ENCODE peak calls at places on chromosome 13, in six cellular contexts. One of them, this sample, is unnamed.

GRCh38 chr13:25085125-25085742 is 10.7 kb upstream of the PABPC3 start:
- DNase-seq in tibial nerve: no peak
- DNase-seq in fibroblast of the aortic adventitia: peak
- DNase-seq in omental fat pad: no peak
- DNase-seq in bronchial epithelial cell: peak
- DNase-seq in foreskin fibroblast: peak
- DNase-seq in this sample: peak

GRCh38 chr13:101258071-101258470 is 158.2 kb downstream of the NALCN start:
- DNase-seq in tibial nerve: no peak
- DNase-seq in fibroblast of the aortic adventitia: peak
- DNase-seq in omental fat pad: no peak
- DNase-seq in bronchial epithelial cell: peak
- DNase-seq in foreskin fibroblast: peak
- DNase-seq in this sample: peak

GRCh38 chr13:20360041-20360491 is 127.9 kb upstream of the GJB6 start:
- DNase-seq in tibial nerve: no peak
- DNase-seq in fibroblast of the aortic adventitia: peak
- DNase-seq in omental fat pad: no peak
- DNase-seq in bronchial epithelial cell: peak
- DNase-seq in foreskin fibroblast: no peak
- DNase-seq in this sample: peak

GRCh38 chr13:50576156-50576555 is 267.3 kb downstream of the DLEU7 start:
- DNase-seq in tibial nerve: no peak
- DNase-seq in fibroblast of the aortic adventitia: no peak
- DNase-seq in omental fat pad: no peak
- DNase-seq in bronchial epithelial cell: no peak
- DNase-seq in foreskin fibroblast: no peak
- DNase-seq in this sample: no peak

GRCh38 chr13:60433505-60433904 is 36.5 kb downstream of the TDRD3 start:
- DNase-seq in tibial nerve: no peak
- DNase-seq in fibroblast of the aortic adventitia: no peak
- DNase-seq in omental fat pad: no peak
- DNase-seq in bronchial epithelial cell: peak
- DNase-seq in foreskin fibroblast: no peak
- DNase-seq in this sample: no peak

GRCh38 chr13:21668665-21669599 is 1.9 kb upstream of the FGF9 start:
- DNase-seq in tibial nerve: no peak
- DNase-seq in fibroblast of the aortic adventitia: peak
- DNase-seq in omental fat pad: no peak
- DNase-seq in bronchial epithelial cell: no peak
- DNase-seq in foreskin fibroblast: no peak
- DNase-seq in this sample: peak

GRCh38 chr13:32829269-32829668 is 187.0 kb upstream of the KL start:
- DNase-seq in tibial nerve: no peak
- DNase-seq in fibroblast of the aortic adventitia: no peak
- DNase-seq in omental fat pad: no peak
- DNase-seq in bronchial epithelial cell: no peak
- DNase-seq in foreskin fibroblast: no peak
- DNase-seq in this sample: peak

GRCh38 chr13:99298056-99298455 is 9.1 kb downstream of the GPR183 start:
- DNase-seq in tibial nerve: no peak
- DNase-seq in fibroblast of the aortic adventitia: no peak
- DNase-seq in omental fat pad: no peak
- DNase-seq in bronchial epithelial cell: no peak
- DNase-seq in foreskin fibroblast: no peak
- DNase-seq in this sample: no peak

GRCh38 chr13:65990684-65991083 is 1239.5 kb downstream of the PCDH9 start:
- DNase-seq in tibial nerve: no peak
- DNase-seq in fibroblast of the aortic adventitia: no peak
- DNase-seq in omental fat pad: no peak
- DNase-seq in bronchial epithelial cell: peak
- DNase-seq in foreskin fibroblast: no peak
- DNase-seq in this sample: no peak

GRCh38 chr13:76687467-76687866 is 198.7 kb downstream of the KCTD12 start:
- DNase-seq in tibial nerve: no peak
- DNase-seq in fibroblast of the aortic adventitia: no peak
- DNase-seq in omental fat pad: no peak
- DNase-seq in bronchial epithelial cell: no peak
- DNase-seq in foreskin fibroblast: no peak
- DNase-seq in this sample: no peak

GRCh38 chr13:97945792-97946419 is 7.6 kb upstream of the IPO5 start:
- DNase-seq in tibial nerve: no peak
- DNase-seq in fibroblast of the aortic adventitia: no peak
- DNase-seq in omental fat pad: no peak
- DNase-seq in bronchial epithelial cell: peak
- DNase-seq in foreskin fibroblast: peak
- DNase-seq in this sample: peak

GRCh38 chr13:59745395-59745788 is 418.3 kb downstream of the DIAPH3 start:
- DNase-seq in tibial nerve: no peak
- DNase-seq in fibroblast of the aortic adventitia: peak
- DNase-seq in omental fat pad: no peak
- DNase-seq in bronchial epithelial cell: peak
- DNase-seq in foreskin fibroblast: peak
- DNase-seq in this sample: peak

GRCh38 chr13:44249439-44249838 is 124.2 kb upstream of the SERP2 start:
- DNase-seq in tibial nerve: peak
- DNase-seq in fibroblast of the aortic adventitia: peak
- DNase-seq in omental fat pad: no peak
- DNase-seq in bronchial epithelial cell: peak
- DNase-seq in foreskin fibroblast: peak
- DNase-seq in this sample: peak

GRCh38 chr13:76538004-76538403 is 348.2 kb downstream of the KCTD12 start:
- DNase-seq in tibial nerve: no peak
- DNase-seq in fibroblast of the aortic adventitia: no peak
- DNase-seq in omental fat pad: no peak
- DNase-seq in bronchial epithelial cell: no peak
- DNase-seq in foreskin fibroblast: no peak
- DNase-seq in this sample: no peak

GRCh38 chr13:77833331-77833863 is 85.2 kb downstream of the EDNRB start:
- DNase-seq in tibial nerve: no peak
- DNase-seq in fibroblast of the aortic adventitia: peak
- DNase-seq in omental fat pad: no peak
- DNase-seq in bronchial epithelial cell: no peak
- DNase-seq in foreskin fibroblast: no peak
- DNase-seq in this sample: peak

GRCh38 chr13:74129500-74130144 is 4.6 kb downstream of the KLF12 start:
- DNase-seq in tibial nerve: no peak
- DNase-seq in fibroblast of the aortic adventitia: peak
- DNase-seq in omental fat pad: no peak
- DNase-seq in bronchial epithelial cell: no peak
- DNase-seq in foreskin fibroblast: no peak
- DNase-seq in this sample: no peak

GRCh38 chr13:111387026-111387871 is 66.8 kb downstream of the TEX29 start:
- DNase-seq in tibial nerve: no peak
- DNase-seq in fibroblast of the aortic adventitia: no peak
- DNase-seq in omental fat pad: no peak
- DNase-seq in bronchial epithelial cell: no peak
- DNase-seq in foreskin fibroblast: no peak
- DNase-seq in this sample: no peak

GRCh38 chr13:51865838-51866237 is 4.1 kb downstream of the CCDC70 start:
- DNase-seq in tibial nerve: no peak
- DNase-seq in fibroblast of the aortic adventitia: no peak
- DNase-seq in omental fat pad: no peak
- DNase-seq in bronchial epithelial cell: no peak
- DNase-seq in foreskin fibroblast: no peak
- DNase-seq in this sample: no peak
- TF ChIP-seq CTCF in tibial nerve: no peak
- TF ChIP-seq CTCF in fibroblast of the aortic adventitia: no peak
- TF ChIP-seq CTCF in omental fat pad: no peak
- TF ChIP-seq CTCF in bronchial epithelial cell: no peak
- TF ChIP-seq CTCF in foreskin fibroblast: no peak
- TF ChIP-seq CTCF in this sample: no peak

DNA sequence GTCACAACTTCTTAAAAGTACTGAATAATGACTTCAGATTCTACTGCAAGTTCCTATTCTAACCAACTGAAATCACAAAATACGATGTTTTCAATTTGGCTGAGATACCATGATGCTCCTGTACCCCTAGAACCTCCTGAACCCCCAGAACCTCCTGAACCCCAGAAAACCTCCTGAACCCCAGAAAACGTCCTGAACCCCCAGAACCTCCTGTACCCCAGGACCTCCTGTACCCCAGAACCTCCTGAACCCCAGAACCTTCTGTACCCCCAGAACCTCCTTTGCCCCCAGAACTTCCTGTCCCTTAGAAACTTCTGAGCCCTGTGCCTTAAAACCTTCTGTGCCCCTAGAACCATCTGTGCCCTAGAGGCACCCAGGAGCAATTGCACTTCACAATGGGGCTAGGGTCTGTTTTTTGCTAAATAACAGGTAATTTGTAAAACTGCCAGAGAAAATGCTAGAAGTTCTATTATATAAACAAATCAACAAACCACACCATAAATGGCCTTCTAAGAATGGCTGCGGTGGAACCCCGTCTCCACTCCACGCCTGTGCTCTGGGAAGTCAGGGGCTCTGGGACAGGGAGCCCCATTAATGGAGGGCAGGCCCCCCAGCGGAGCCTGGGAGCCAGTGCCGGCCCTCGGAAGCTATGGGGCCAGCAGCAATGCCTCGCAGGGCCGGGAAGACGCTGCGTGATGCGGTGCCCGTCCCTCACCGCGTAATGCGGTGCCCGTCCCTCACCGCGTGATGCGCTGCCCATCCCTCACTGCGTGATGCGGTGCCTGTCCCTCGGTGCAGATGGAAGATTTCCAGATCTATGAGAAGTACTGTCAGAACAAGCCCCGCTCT is 21.3 kb upstream of the F7 start:
- DNase-seq in tibial nerve: no peak
- DNase-seq in fibroblast of the aortic adventitia: no peak
- DNase-seq in omental fat pad: no peak
- DNase-seq in bronchial epithelial cell: no peak
- DNase-seq in foreskin fibroblast: no peak
- DNase-seq in this sample: no peak
- TF ChIP-seq CTCF in tibial nerve: no peak
- TF ChIP-seq CTCF in fibroblast of the aortic adventitia: peak
- TF ChIP-seq CTCF in omental fat pad: no peak
- TF ChIP-seq CTCF in bronchial epithelial cell: no peak
- TF ChIP-seq CTCF in foreskin fibroblast: no peak
- TF ChIP-seq CTCF in this sample: no peak

GRCh38 chr13:40749327-40749726 is 21.7 kb downstream of the MRPS31 start:
- DNase-seq in tibial nerve: no peak
- DNase-seq in fibroblast of the aortic adventitia: peak
- DNase-seq in omental fat pad: no peak
- DNase-seq in bronchial epithelial cell: no peak
- DNase-seq in foreskin fibroblast: no peak
- DNase-seq in this sample: no peak
- TF ChIP-seq CTCF in tibial nerve: no peak
- TF ChIP-seq CTCF in fibroblast of the aortic adventitia: peak
- TF ChIP-seq CTCF in omental fat pad: no peak
- TF ChIP-seq CTCF in bronchial epithelial cell: no peak
- TF ChIP-seq CTCF in foreskin fibroblast: no peak
- TF ChIP-seq CTCF in this sample: no peak

GRCh38 chr13:42835012-42835411 is 53.6 kb downstream of the FAM216B start:
- DNase-seq in tibial nerve: no peak
- DNase-seq in fibroblast of the aortic adventitia: no peak
- DNase-seq in omental fat pad: no peak
- DNase-seq in bronchial epithelial cell: no peak
- DNase-seq in foreskin fibroblast: no peak
- DNase-seq in this sample: no peak

GRCh38 chr13:42832341-42833153 is 51.2 kb downstream of the FAM216B start:
- DNase-seq in tibial nerve: no peak
- DNase-seq in fibroblast of the aortic adventitia: peak
- DNase-seq in omental fat pad: no peak
- DNase-seq in bronchial epithelial cell: peak
- DNase-seq in foreskin fibroblast: peak
- DNase-seq in this sample: peak

GRCh38 chr13:42836930-42837329 is 55.5 kb downstream of the FAM216B start:
- DNase-seq in tibial nerve: no peak
- DNase-seq in fibroblast of the aortic adventitia: peak
- DNase-seq in omental fat pad: no peak
- DNase-seq in bronchial epithelial cell: peak
- DNase-seq in foreskin fibroblast: peak
- DNase-seq in this sample: peak
- TF ChIP-seq CTCF in tibial nerve: no peak
- TF ChIP-seq CTCF in fibroblast of the aortic adventitia: peak
- TF ChIP-seq CTCF in omental fat pad: no peak
- TF ChIP-seq CTCF in bronchial epithelial cell: peak
- TF ChIP-seq CTCF in foreskin fibroblast: peak
- TF ChIP-seq CTCF in this sample: no peak